ENCODE peak calls at places on chromosome 20, in four cellular contexts. S is ascending aorta, L is NCI-H1436, Z is iPS-NIHi11. O is an unnamed sample.

GRCh38 chr20:8361008-8361652 is 229.1 kb downstream of the PLCB1 start:
- DNase-seq in S (no peak), L (no peak), Z (no peak), O (no peak)

GRCh38 chr20:48686238-48687096 is 141.3 kb downstream of the PREX1 start:
- DNase-seq in S (no peak), L (no peak), Z (peak), O (peak)

GRCh38 chr20:62846528-62846890 is 15.1 kb downstream of the TCFL5 start:
- DNase-seq in S (no peak), L (no peak), Z (no peak), O (no peak)

GRCh38 chr20:408843-409696 is 971 bp downstream of the RBCK1 start:
- DNase-seq in S (no peak), L (no peak), Z (no peak), O (no peak)

GRCh38 chr20:59701236-59701635 is 96.9 kb downstream of the PHACTR3 start:
- DNase-seq in S (no peak), L (no peak), Z (no peak), O (no peak)

GRCh38 chr20:12095224-12095623 is 177.5 kb downstream of the BTBD3 start:
- DNase-seq in S (no peak), L (no peak), Z (no peak), O (no peak)

GRCh38 chr20:38199506-38200390 is 34.7 kb upstream of the TGM2 start:
- DNase-seq in S (no peak), L (no peak), Z (peak), O (no peak)

GRCh38 chr20:34396408-34396807 is 33.3 kb downstream of the ITCH start:
- DNase-seq in S (no peak), L (no peak), Z (no peak), O (no peak)

GRCh38 chr20:57393321-57394086 is 2.3 kb downstream of the RBM38 start:
- DNase-seq in S (no peak), L (peak), Z (no peak), O (peak)

GRCh38 chr20:37358366-37359150 is 12.6 kb downstream of the SRC start:
- DNase-seq in S (no peak), L (no peak), Z (no peak), O (no peak)

GRCh38 chr20:19737025-19737424 is 21.0 kb upstream of the RIN2 start:
- DNase-seq in S (no peak), L (no peak), Z (no peak), O (no peak)

GRCh38 chr20:3898639-3899038 is 9.5 kb downstream of the PANK2 start:
- DNase-seq in S (no peak), L (no peak), Z (no peak), O (no peak)

GRCh38 chr20:13684566-13685222 is 46.0 kb upstream of the TASP1 start:
- DNase-seq in S (no peak), L (no peak), Z (no peak), O (no peak)

GRCh38 chr20:31842471-31843157 is 2.8 kb downstream of the FOXS1 start:
- DNase-seq in S (no peak), L (no peak), Z (peak), O (peak)

GRCh38 chr20:34524426-34524825 is 8.2 kb downstream of the DYNLRB1 start:
- DNase-seq in S (no peak), L (no peak), Z (no peak), O (no peak)

GRCh38 chr20:2005831-2006426 is 12.1 kb upstream of the PDYN start:
- DNase-seq in S (no peak), L (no peak), Z (peak), O (no peak)

GRCh38 chr20:60650087-60650486 is 602.0 kb upstream of the CDH4 start:
- DNase-seq in S (no peak), L (no peak), Z (no peak), O (no peak)

GRCh38 chr20:1061484-1062221 is 56.7 kb upstream of the PSMF1 start:
- DNase-seq in S (no peak), L (no peak), Z (no peak), O (no peak)

GRCh38 chr20:18377896-18378481 is 88.8 kb downstream of the DZANK1 start:
- DNase-seq in S (no peak), L (no peak), Z (no peak), O (no peak)

GRCh38 chr20:32731882-32732266 is 11.4 kb downstream of the COMMD7 start:
- DNase-seq in S (no peak), L (no peak), Z (no peak), O (no peak)

GRCh38 chr20:4776079-4776630 is 54.4 kb downstream of the PRND start:
- DNase-seq in S (no peak), L (no peak), Z (no peak), O (no peak)

GRCh38 chr20:33896509-33896908 is 85.4 kb downstream of the CHMP4B start:
- DNase-seq in S (no peak), L (no peak), Z (no peak), O (no peak)

GRCh38 chr20:6708010-6708409 is 59.5 kb upstream of the BMP2 start:
- DNase-seq in S (no peak), L (no peak), Z (no peak), O (no peak)

GRCh38 chr20:15196580-15197255 is 859.3 kb upstream of the FLRT3 start:
- DNase-seq in S (no peak), L (no peak), Z (no peak), O (no peak)

GRCh38 chr20:41604002-41604401 is 14.2 kb downstream of the CHD6 start:
- DNase-seq in S (no peak), L (no peak), Z (no peak), O (no peak)

GRCh38 chr20:34986311-34987287 is 30.9 kb downstream of the MYH7B start:
- DNase-seq in S (no peak), L (no peak), Z (no peak), O (no peak)

GRCh38 chr20:39042279-39043150 is 80.4 kb downstream of the DHX35 start:
- DNase-seq in S (no peak), L (no peak), Z (no peak), O (no peak)

GRCh38 chr20:50911716-50912115 is 19.5 kb downstream of the ADNP start:
- DNase-seq in S (no peak), L (no peak), Z (no peak), O (no peak)

GRCh38 chr20:38564680-38565079 is 16.3 kb upstream of the ADIG start:
- DNase-seq in S (no peak), L (no peak), Z (no peak), O (no peak)

GRCh38 chr20:25863536-25864325 is 167.1 kb upstream of the ZNF337 start:
- DNase-seq in S (no peak), L (no peak), Z (no peak), O (no peak)

GRCh38 chr20:11274137-11274536 is 600.3 kb upstream of the JAG1 start:
- DNase-seq in S (no peak), L (peak), Z (peak), O (no peak)

GRCh38 chr20:420721-421574 is 12.8 kb downstream of the RBCK1 start:
- DNase-seq in S (no peak), L (no peak), Z (peak), O (no peak)

GRCh38 chr20:9817654-9818053 is 21.2 kb downstream of the PAK5 start:
- DNase-seq in S (no peak), L (no peak), Z (no peak), O (no peak)

GRCh38 chr20:16236589-16237241 is 336.5 kb downstream of the KIF16B start:
- DNase-seq in S (no peak), L (peak), Z (no peak), O (no peak)